ENCODE peak calls at places on chromosomes 5 and 9, in six cellular contexts. T is lung; H is anterior cingulate cortex; N is effector CD4-positive, alpha-beta T cell; M is sciatic nerve; K is amygdala. Z is an unnamed sample.

GRCh38 chr5:159099049-159099760 is 511 bp downstream of the EBF1 start:
- DNase-seq in K (no peak), N (peak), M (peak), T (no peak), H (no peak), Z (no peak)

GRCh38 chr9:90999425-91000397 is 198.1 kb downstream of the SYK start:
- DNase-seq in M (no peak), H (no peak), K (peak), T (no peak), N (no peak), Z (no peak)

GRCh38 chr5:172528440-172528839 is 74.1 kb upstream of the SH3PXD2B start:
- DNase-seq in T (no peak), H (no peak), M (no peak), K (no peak), N (no peak), Z (no peak)

GRCh38 chr9:26954050-26954508 is 2.1 kb upstream of the IFT74 start:
- DNase-seq in T (no peak), N (no peak), K (no peak), H (no peak), M (no peak), Z (no peak)

GRCh38 chr9:130932220-130933069 is 6.6 kb downstream of the FIBCD1 start:
- DNase-seq in M (no peak), T (peak), K (no peak), H (no peak), N (no peak), Z (no peak)

GRCh38 chr5:133456933-133457402 is 155.4 kb downstream of the FSTL4 start:
- DNase-seq in M (no peak), T (no peak), N (no peak), H (no peak), K (no peak), Z (no peak)

GRCh38 chr5:179119415-179120170 is 59.4 kb downstream of the ZNF354C start:
- DNase-seq in H (no peak), T (peak), M (no peak), K (no peak), N (no peak), Z (no peak)

GRCh38 chr5:151678146-151678545 is 8.6 kb downstream of the SPARC start:
- DNase-seq in N (no peak), M (no peak), H (no peak), K (no peak), T (no peak), Z (no peak)

GRCh38 chr9:28073278-28073677 is 500.0 kb upstream of the C9orf72 start:
- DNase-seq in N (no peak), H (no peak), K (no peak), M (no peak), T (no peak), Z (no peak)

GRCh38 chr5:180555168-180555921 is 36.0 kb downstream of the SCGB3A1 start:
- DNase-seq in K (no peak), T (no peak), M (no peak), N (no peak), H (no peak), Z (no peak)

GRCh38 chr5:54080833-54081232 is 229.5 kb downstream of the ARL15 start:
- DNase-seq in M (no peak), H (no peak), N (no peak), K (no peak), T (no peak), Z (no peak)

GRCh38 chr5:172926796-172927195 is 32.4 kb upstream of the RPL26L1 start:
- DNase-seq in K (no peak), N (no peak), M (no peak), H (no peak), T (no peak), Z (no peak)